ENCODE peak calls at places on chromosomes 12 and 14, in eight cellular contexts. One of them, this sample, is unnamed. For H3K27me3, the result is how much of the 10 kb centered on the place peaks cover.

GRCh38 chr12:72295744-72296143 is 23.6 kb downstream of the TRHDE start:
- DNase-seq in mammary epithelial cell: peak
- DNase-seq in body of pancreas: no peak
- DNase-seq in ovary: no peak
- DNase-seq in adrenal gland: no peak
- DNase-seq in HCT116: no peak
- DNase-seq in tibial artery: no peak
- DNase-seq in Peyer's patch: no peak
- DNase-seq in this sample: no peak

GRCh38 chr14:97027256-97027999 is 230.2 kb downstream of the VRK1 start:
- DNase-seq in mammary epithelial cell: no peak
- DNase-seq in body of pancreas: no peak
- DNase-seq in ovary: no peak
- DNase-seq in adrenal gland: no peak
- DNase-seq in HCT116: no peak
- DNase-seq in tibial artery: no peak
- DNase-seq in Peyer's patch: no peak
- DNase-seq in this sample: no peak

GRCh38 chr14:99357856-99358390 is 85.9 kb upstream of the BCL11B start:
- DNase-seq in mammary epithelial cell: no peak
- DNase-seq in body of pancreas: no peak
- DNase-seq in ovary: no peak
- DNase-seq in adrenal gland: no peak
- DNase-seq in HCT116: no peak
- DNase-seq in tibial artery: no peak
- DNase-seq in Peyer's patch: no peak
- DNase-seq in this sample: no peak

GRCh38 chr14:94005324-94005723 is 8.2 kb downstream of the CCDC197 start:
- DNase-seq in mammary epithelial cell: no peak
- DNase-seq in body of pancreas: no peak
- DNase-seq in ovary: no peak
- DNase-seq in adrenal gland: no peak
- DNase-seq in HCT116: no peak
- DNase-seq in tibial artery: no peak
- DNase-seq in Peyer's patch: no peak
- DNase-seq in this sample: no peak

GRCh38 chr14:93764211-93764659 is 24.1 kb downstream of the PRIMA1 start:
- DNase-seq in mammary epithelial cell: peak
- DNase-seq in body of pancreas: no peak
- DNase-seq in ovary: peak
- DNase-seq in adrenal gland: no peak
- DNase-seq in HCT116: no peak
- DNase-seq in tibial artery: peak
- DNase-seq in Peyer's patch: no peak
- DNase-seq in this sample: no peak

GRCh38 chr12:123853401-123854070 is 91.4 kb downstream of the DNAH10 start:
- DNase-seq in mammary epithelial cell: no peak
- DNase-seq in body of pancreas: no peak
- DNase-seq in ovary: no peak
- DNase-seq in adrenal gland: no peak
- DNase-seq in HCT116: no peak
- DNase-seq in tibial artery: no peak
- DNase-seq in Peyer's patch: no peak
- DNase-seq in this sample: no peak

GRCh38 chr12:57273516-57273915 is 22.5 kb upstream of the STAC3 start:
- DNase-seq in mammary epithelial cell: no peak
- DNase-seq in body of pancreas: no peak
- DNase-seq in ovary: no peak
- DNase-seq in adrenal gland: no peak
- DNase-seq in HCT116: no peak
- DNase-seq in tibial artery: no peak
- DNase-seq in Peyer's patch: no peak
- DNase-seq in this sample: no peak

GRCh38 chr12:111201036-111201435 is 167.9 kb downstream of the PHETA1 start:
- DNase-seq in mammary epithelial cell: no peak
- DNase-seq in body of pancreas: no peak
- DNase-seq in ovary: no peak
- DNase-seq in adrenal gland: no peak
- DNase-seq in HCT116: no peak
- DNase-seq in tibial artery: no peak
- DNase-seq in Peyer's patch: no peak
- DNase-seq in this sample: no peak

DNA sequence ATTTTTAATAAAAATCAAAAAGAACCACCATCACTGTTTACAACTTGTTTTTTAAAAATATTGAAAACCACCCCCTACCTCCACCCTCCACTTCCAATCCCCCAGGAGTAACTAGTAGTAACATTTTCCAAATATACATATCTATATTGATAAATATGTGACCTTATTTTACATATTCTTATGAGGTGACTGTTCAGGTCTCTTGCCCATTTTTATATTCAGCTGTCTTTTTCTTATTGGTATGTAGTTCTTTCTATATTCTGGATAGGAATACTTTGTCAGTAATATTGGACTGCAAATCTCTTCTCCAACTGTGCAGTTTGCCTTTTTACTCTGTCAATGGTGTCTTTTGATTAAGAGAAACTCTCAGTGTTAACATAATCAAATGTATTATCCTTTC is 59.0 kb upstream of the EIF5 start:
- DNase-seq in mammary epithelial cell: no peak
- DNase-seq in body of pancreas: no peak
- DNase-seq in ovary: no peak
- DNase-seq in adrenal gland: no peak
- DNase-seq in HCT116: no peak
- DNase-seq in tibial artery: no peak
- DNase-seq in Peyer's patch: no peak
- DNase-seq in this sample: no peak
- H3K27me3 ChIP-seq in mammary epithelial cell: under half
- H3K27me3 ChIP-seq in body of pancreas: under half
- H3K27me3 ChIP-seq in ovary: under half
- H3K27me3 ChIP-seq in adrenal gland: under half
- H3K27me3 ChIP-seq in HCT116: under half
- H3K27me3 ChIP-seq in tibial artery: half or more
- H3K27me3 ChIP-seq in Peyer's patch: under half
- H3K27me3 ChIP-seq in this sample: half or more

GRCh38 chr12:53744730-53745129 is 7.0 kb downstream of the CISTR start:
- DNase-seq in mammary epithelial cell: no peak
- DNase-seq in body of pancreas: no peak
- DNase-seq in ovary: no peak
- DNase-seq in adrenal gland: no peak
- DNase-seq in HCT116: no peak
- DNase-seq in tibial artery: no peak
- DNase-seq in Peyer's patch: no peak
- DNase-seq in this sample: no peak
- H3K27me3 ChIP-seq in mammary epithelial cell: under half
- H3K27me3 ChIP-seq in body of pancreas: under half
- H3K27me3 ChIP-seq in ovary: under half
- H3K27me3 ChIP-seq in adrenal gland: under half
- H3K27me3 ChIP-seq in HCT116: under half
- H3K27me3 ChIP-seq in tibial artery: under half
- H3K27me3 ChIP-seq in Peyer's patch: under half
- H3K27me3 ChIP-seq in this sample: half or more

GRCh38 chr12:48183876-48184548 is 568 bp downstream of the CCDC184 start:
- DNase-seq in mammary epithelial cell: no peak
- DNase-seq in body of pancreas: no peak
- DNase-seq in ovary: no peak
- DNase-seq in adrenal gland: peak
- DNase-seq in HCT116: no peak
- DNase-seq in tibial artery: no peak
- DNase-seq in Peyer's patch: no peak
- DNase-seq in this sample: no peak
- H3K27me3 ChIP-seq in mammary epithelial cell: under half
- H3K27me3 ChIP-seq in body of pancreas: under half
- H3K27me3 ChIP-seq in ovary: under half
- H3K27me3 ChIP-seq in adrenal gland: under half
- H3K27me3 ChIP-seq in HCT116: under half
- H3K27me3 ChIP-seq in tibial artery: under half
- H3K27me3 ChIP-seq in Peyer's patch: under half
- H3K27me3 ChIP-seq in this sample: half or more

GRCh38 chr12:132422057-132423043 is 67.6 kb upstream of the FBRSL1 start:
- DNase-seq in mammary epithelial cell: no peak
- DNase-seq in body of pancreas: no peak
- DNase-seq in ovary: no peak
- DNase-seq in adrenal gland: no peak
- DNase-seq in HCT116: no peak
- DNase-seq in tibial artery: no peak
- DNase-seq in Peyer's patch: no peak
- DNase-seq in this sample: no peak
- H3K27me3 ChIP-seq in mammary epithelial cell: under half
- H3K27me3 ChIP-seq in body of pancreas: under half
- H3K27me3 ChIP-seq in ovary: under half
- H3K27me3 ChIP-seq in adrenal gland: under half
- H3K27me3 ChIP-seq in HCT116: under half
- H3K27me3 ChIP-seq in tibial artery: half or more
- H3K27me3 ChIP-seq in Peyer's patch: under half
- H3K27me3 ChIP-seq in this sample: under half

This sample was measured in lower lobe of right lung.